ENCODE peak calls at places on chromosomes 2 and 18, in seven cellular contexts. F is KBM-7, D is colonic mucosa, O is neural crest cell, Y is IMR-90, W is T-helper 1 cell, I is iPS DF 6.9. C is an unnamed sample.

GRCh38 chr18:12516049-12516677 is 108.4 kb downstream of the PRELID3A start:
- DNase-seq in F (no peak), D (no peak), O (no peak), Y (peak; percentile 21), W (no peak), I (no peak), C (no peak)

GRCh38 chr18:59079264-59079972 is 60.3 kb upstream of the SEC11C start:
- DNase-seq in F (no peak), D (no peak), O (no peak), Y (no peak), W (no peak), I (no peak), C (no peak)

GRCh38 chr2:187878096-187878495 is 323.9 kb upstream of the TFPI start:
- DNase-seq in F (no peak), D (no peak), O (no peak), Y (no peak), W (no peak), I (no peak), C (no peak)

GRCh38 chr18:25497395-25497794 is 145.4 kb upstream of the ZNF521 start:
- DNase-seq in F (no peak), D (no peak), O (no peak), Y (no peak), W (no peak), I (no peak), C (no peak)

GRCh38 chr18:51088410-51088809 is 58.4 kb downstream of the SMAD4 start:
- DNase-seq in F (no peak), D (no peak), O (no peak), Y (no peak), W (no peak), I (no peak), C (no peak)

GRCh38 chr18:33132657-33133056 is 307.9 kb downstream of the CCDC178 start:
- DNase-seq in F (no peak), D (no peak), O (no peak), Y (no peak), W (no peak), I (no peak), C (no peak)

GRCh38 chr18:5895300-5895885 is at the start of gene TMEM200C:
- DNase-seq in F (peak; percentile 7), D (no peak), O (peak; percentile 56), Y (peak; percentile 43), W (no peak), I (no peak), C (peak; percentile 90)

GRCh38 chr2:220946552-220946951 is 625.6 kb downstream of the EPHA4 start:
- DNase-seq in F (no peak), D (no peak), O (no peak), Y (peak; percentile 61), W (no peak), I (no peak), C (no peak)

GRCh38 chr2:19801367-19802087 is 100.3 kb downstream of the TTC32 start:
- DNase-seq in F (no peak), D (no peak), O (no peak), Y (peak; percentile 98), W (no peak), I (no peak), C (no peak)

GRCh38 chr18:12336887-12337286 is 28.8 kb downstream of the TUBB6 start:
- DNase-seq in F (no peak), D (no peak), O (no peak), Y (peak; percentile 67), W (no peak), I (no peak), C (no peak)

GRCh38 chr2:234341332-234341985 is 155.4 kb downstream of the ARL4C start:
- DNase-seq in F (no peak), D (no peak), O (no peak), Y (peak; percentile 57), W (no peak), I (no peak), C (no peak)

GRCh38 chr2:24380687-24381271 is 20.4 kb upstream of the ITSN2 start:
- DNase-seq in F (no peak), D (no peak), O (no peak), Y (no peak), W (no peak), I (no peak), C (no peak)

GRCh38 chr2:218172808-218173207 is 6.0 kb upstream of the CXCR1 start:
- DNase-seq in F (no peak), D (no peak), O (no peak), Y (no peak), W (no peak), I (no peak), C (no peak)

GRCh38 chr2:237315170-237315880 is 98.6 kb downstream of the COL6A3 start:
- DNase-seq in F (no peak), D (peak; percentile 54), O (peak; percentile 23), Y (peak; percentile 98), W (no peak), I (no peak), C (peak; percentile 55)

C was measured in neural progenitor cell.